ENCODE peak calls at places on chromosomes 16 and 17, in four cellular contexts. Q is A549, C is ovary, A is suprapubic skin. F is an unnamed sample.

GRCh38 chr17:17084941-17085340 is 42.7 kb downstream of the MPRIP start:
- DNase-seq in Q (no peak), C (no peak), A (no peak), F (no peak)

GRCh38 chr17:76281573-76282371 is 16.6 kb downstream of the UBALD2 start:
- DNase-seq in Q (no peak), C (no peak), A (no peak), F (no peak)

GRCh38 chr16:5188318-5189025 is 90.9 kb upstream of the EEF2KMT start:
- DNase-seq in Q (no peak), C (no peak), A (no peak), F (no peak)

GRCh38 chr17:75289832-75290337 is 652 bp upstream of the SLC25A19 start:
- DNase-seq in Q (no peak), C (no peak), A (no peak), F (peak; percentile 93)

GRCh38 chr17:58267347-58268324 is 13.1 kb downstream of the MPO start:
- DNase-seq in Q (no peak), C (no peak), A (no peak), F (no peak)

GRCh38 chr17:75241996-75242460 is 19.4 kb downstream of the GGA3 start:
- DNase-seq in Q (no peak), C (no peak), A (peak; percentile 79), F (no peak)

GRCh38 chr17:78412403-78412802 is 34.0 kb downstream of the PGS1 start:
- DNase-seq in Q (peak; percentile 58), C (no peak), A (no peak), F (no peak)

GRCh38 chr17:65984299-65984698 is 207.6 kb downstream of the CEP112 start:
- DNase-seq in Q (no peak), C (no peak), A (no peak), F (no peak)

GRCh38 chr17:17343160-17343735 is 40.1 kb downstream of the NT5M start:
- DNase-seq in Q (no peak), C (no peak), A (peak; percentile 17), F (no peak)

GRCh38 chr17:47708864-47709541 is 15.0 kb downstream of the TBKBP1 start:
- DNase-seq in Q (no peak), C (peak; percentile 40), A (no peak), F (no peak)

GRCh38 chr16:15773964-15774363 is 82.9 kb downstream of the MYH11 start:
- DNase-seq in Q (no peak), C (no peak), A (no peak), F (no peak)

GRCh38 chr16:84992700-84993075 is 18.6 kb downstream of the ZDHHC7 start:
- DNase-seq in Q (no peak), C (no peak), A (no peak), F (no peak)

GRCh38 chr16:65600046-65600445 is 478.2 kb upstream of the CDH11 start:
- DNase-seq in Q (no peak), C (no peak), A (no peak), F (peak; percentile 86)

GRCh38 chr17:61218438-61218837 is 181.2 kb upstream of the TBX2 start:
- DNase-seq in Q (no peak), C (no peak), A (no peak), F (no peak)

GRCh38 chr16:17367932-17368331 is 102.8 kb downstream of the XYLT1 start:
- DNase-seq in Q (peak; percentile 21), C (no peak), A (no peak), F (no peak)

GRCh38 chr16:58518083-58518979 is 3.0 kb downstream of the SETD6 start:
- DNase-seq in Q (no peak), C (no peak), A (no peak), F (no peak)

GRCh38 chr17:66957951-66958579 is 6.4 kb upstream of the CACNG4 start:
- DNase-seq in Q (no peak), C (no peak), A (no peak), F (no peak)

GRCh38 chr17:29143894-29144293 is 36.3 kb downstream of the MYO18A start:
- DNase-seq in Q (peak; percentile 74), C (no peak), A (no peak), F (no peak)

GRCh38 chr17:64492481-64493109 is 4.3 kb downstream of the POLG2 start:
- DNase-seq in Q (no peak), C (no peak), A (no peak), F (no peak)

GRCh38 chr16:55701442-55702319 is 45.9 kb downstream of the SLC6A2 start:
- DNase-seq in Q (peak; percentile 46), C (peak; percentile 31), A (peak; percentile 71), F (no peak)

GRCh38 chr16:83482545-83483162 is 325.1 kb upstream of the HSBP1 start:
- DNase-seq in Q (no peak), C (no peak), A (no peak), F (no peak)

GRCh38 chr17:66542183-66542966 is 240.0 kb downstream of the PRKCA start:
- DNase-seq in Q (no peak), C (no peak), A (no peak), F (no peak)

GRCh38 chr16:27489421-27489820 is 60.3 kb downstream of the GTF3C1 start:
- DNase-seq in Q (no peak), C (no peak), A (no peak), F (no peak)

GRCh38 chr17:17849863-17850373 is 13.1 kb upstream of the SREBF1 start:
- DNase-seq in Q (no peak), C (peak; percentile 79), A (no peak), F (no peak)

GRCh38 chr17:70089513-70090148 is 14.6 kb downstream of the KCNJ16 start:
- DNase-seq in Q (no peak), C (no peak), A (no peak), F (no peak)

GRCh38 chr17:51830886-51831285 is 327.6 kb downstream of the CA10 start:
- DNase-seq in Q (no peak), C (no peak), A (no peak), F (no peak)

GRCh38 chr16:11697319-11697718 is 29.1 kb downstream of the SNN start:
- DNase-seq in Q (no peak), C (no peak), A (no peak), F (no peak)

GRCh38 chr17:77495575-77495974 is 354.8 kb downstream of the SEC14L1 start:
- DNase-seq in Q (no peak), C (no peak), A (peak; percentile 49), F (no peak)

GRCh38 chr17:61322316-61323014 is 77.2 kb upstream of the TBX2 start:
- DNase-seq in Q (no peak), C (no peak), A (no peak), F (no peak)

GRCh38 chr17:63491976-63492575 is 15.2 kb downstream of the ACE start:
- DNase-seq in Q (no peak), C (no peak), A (no peak), F (no peak)

GRCh38 chr17:37081287-37081686 is 132.5 kb downstream of the AATF start:
- DNase-seq in Q (no peak), C (no peak), A (no peak), F (no peak)

GRCh38 chr17:49739662-49740271 is 24.2 kb downstream of the FAM117A start:
- DNase-seq in Q (no peak), C (peak; percentile 81), A (peak; percentile 91), F (peak; percentile 94)

GRCh38 chr17:60573139-60573975 is 26.6 kb upstream of the PPM1D start:
- DNase-seq in Q (no peak), C (no peak), A (no peak), F (no peak)

GRCh38 chr16:57277586-57277985 is 6.9 kb downstream of the PLLP start:
- DNase-seq in Q (peak; percentile 58), C (no peak), A (peak; percentile 48), F (no peak)

GRCh38 chr17:39027037-39027436 is 59.8 kb upstream of the FBXO47 start:
- DNase-seq in Q (peak; percentile 40), C (peak; percentile 55), A (peak; percentile 86), F (no peak)

DNA sequence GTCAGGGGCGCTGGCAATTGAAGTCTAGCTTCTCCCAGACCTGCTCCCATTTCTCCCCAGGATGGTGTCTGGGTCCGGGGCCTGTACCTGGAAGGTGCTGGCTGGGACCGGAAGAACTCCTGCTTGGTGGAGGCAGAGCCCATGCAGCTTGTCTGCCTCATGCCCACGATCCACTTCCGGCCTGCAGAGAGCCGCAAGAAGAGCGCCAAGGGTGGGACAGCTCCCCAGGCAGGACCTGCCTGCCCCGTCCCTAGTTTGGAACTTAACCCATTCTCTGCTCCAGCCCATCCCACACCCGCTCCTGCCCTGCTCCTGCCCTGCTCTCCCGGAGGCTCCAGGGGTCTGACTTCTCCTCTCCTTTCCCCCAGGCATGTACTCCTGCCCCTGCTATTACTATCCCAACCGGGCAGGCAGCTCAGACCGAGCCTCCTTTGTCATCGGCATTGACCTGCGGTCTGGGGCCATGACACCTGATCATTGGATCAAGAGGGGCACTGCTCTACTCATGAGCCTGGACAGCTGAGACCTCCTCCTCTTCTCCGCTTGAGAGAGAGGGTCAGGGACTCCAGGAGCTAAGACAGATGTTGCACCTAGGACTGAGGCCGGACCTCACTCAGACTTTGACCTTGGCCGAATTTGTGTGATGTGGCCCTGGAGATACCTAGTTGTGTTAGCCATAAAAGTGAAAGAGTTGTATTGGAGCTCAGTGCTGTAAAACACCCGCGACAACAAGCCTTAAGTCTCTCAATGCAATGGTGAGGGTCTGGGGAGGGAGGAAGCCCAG is 814 bp upstream of the KDM6B start:
- DNase-seq in Q (no peak), C (peak; percentile 35), A (peak; percentile 64), F (no peak)
- H3K27ac ChIP-seq in Q (peak overlapping the region; percentile 76), C (peak overlapping the region; percentile 99), A (peak overlapping the region; percentile 98), F (peak overlapping the region; percentile 98)

GRCh38 chr16:50275428-50276127 is 9.2 kb downstream of the ADCY7 start:
- DNase-seq in Q (no peak), C (peak; percentile 6), A (peak; percentile 55), F (no peak)

GRCh38 chr16:50273888-50274770 is 7.8 kb downstream of the ADCY7 start:
- DNase-seq in Q (no peak), C (no peak), A (peak; percentile 59), F (no peak)

GRCh38 chr16:50276128-50276444 is 9.7 kb downstream of the ADCY7 start:
- DNase-seq in Q (no peak), C (no peak), A (no peak), F (no peak)

GRCh38 chr16:50273382-50273690 is 7.0 kb downstream of the ADCY7 start:
- DNase-seq in Q (no peak), C (no peak), A (peak; percentile 52), F (no peak)

GRCh38 chr16:50274771-50275415 is 8.5 kb downstream of the ADCY7 start:
- DNase-seq in Q (no peak), C (no peak), A (peak; percentile 56), F (no peak)
- TF ChIP-seq POLR2A in Q (no peak), C (no peak), A (no peak), F (no peak)

GRCh38 chr17:1576500-1576899 is 13.9 kb upstream of the PITPNA start:
- DNase-seq in Q (no peak), C (no peak), A (no peak), F (no peak)
- H3K27ac ChIP-seq in Q (no peak overlapping the region), C (peak overlapping the region; percentile 93), A (peak overlapping the region; percentile 87), F (peak overlapping the region; percentile 84)

DNA sequence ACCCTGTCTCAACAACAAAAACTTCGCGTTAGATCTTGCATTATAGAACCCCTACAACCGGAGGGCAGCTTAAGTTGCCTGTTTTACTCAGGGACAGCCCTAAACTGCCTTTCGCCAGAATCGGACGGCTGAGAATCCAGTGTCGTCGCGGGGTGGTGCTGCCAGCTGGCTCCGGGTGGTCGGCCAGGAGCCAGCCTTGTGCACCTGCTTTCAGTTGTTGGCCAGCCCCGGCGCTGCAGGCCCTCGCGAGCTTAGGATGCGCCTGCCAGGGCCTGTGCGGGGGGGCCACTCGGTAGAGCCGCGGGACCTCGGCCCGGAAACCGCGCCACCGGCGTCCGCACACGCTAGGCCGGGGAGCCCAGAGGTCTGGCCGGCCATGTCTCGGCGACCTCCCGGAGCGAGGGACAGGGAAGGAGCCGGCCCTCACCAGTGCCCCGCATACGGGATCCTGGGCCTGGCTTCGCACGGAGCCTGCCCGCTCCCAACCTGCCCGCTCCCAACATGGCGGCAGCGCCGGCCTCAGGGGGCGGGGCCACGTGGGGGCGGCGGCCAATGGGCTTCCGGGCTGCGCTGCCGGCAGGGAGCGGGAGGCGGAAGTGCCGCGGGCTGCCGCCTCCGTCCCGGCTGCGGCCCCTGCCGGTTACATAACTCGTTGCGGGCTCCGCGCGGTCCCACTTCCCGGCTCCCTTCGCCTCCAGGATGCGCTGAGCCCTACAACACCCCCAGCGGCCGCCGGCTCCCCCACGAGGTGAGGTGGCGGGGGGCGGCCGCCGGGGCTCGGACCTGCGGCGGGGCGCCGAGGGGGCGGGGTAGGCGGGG is 14.2 kb downstream of the NAA60 start:
- DNase-seq in Q (peak; percentile 98), C (peak; percentile 86), A (peak; percentile 88), F (peak; percentile 94)
- TF ChIP-seq POLR2A in Q (peak; percentile 78), C (peak; percentile 63), A (peak; percentile 36), F (peak; percentile 10)